ENCODE peak calls at places on chromosomes 3 and 15, in five cellular contexts. N is HCT116, Z is PC-3, S is Karpas-422, Q is PC-9. J is an unnamed sample.
A peak's percentile ranks its signal among the peaks of the same experiment; 100 is the strongest.

GRCh38 chr3:69406156-69406555 is 20.3 kb upstream of the FRMD4B start:
- DNase-seq in N (no peak), Z (no peak), S (no peak), Q (no peak), J (peak; percentile 30)

GRCh38 chr3:17905996-17906395 is 163.6 kb upstream of the TBC1D5 start:
- DNase-seq in N (no peak), Z (no peak), S (no peak), Q (no peak), J (no peak)

GRCh38 chr3:30344288-30344687 is 262.1 kb upstream of the TGFBR2 start:
- DNase-seq in N (no peak), Z (peak; percentile 96), S (no peak), Q (peak; percentile 58), J (no peak)

GRCh38 chr3:46538803-46539442 is 27.2 kb downstream of the LRRC2 start:
- DNase-seq in N (no peak), Z (peak; percentile 71), S (peak; percentile 96), Q (no peak), J (peak; percentile 94)

GRCh38 chr3:39203862-39204261 is 11.5 kb upstream of the XIRP1 start:
- DNase-seq in N (no peak), Z (no peak), S (peak; percentile 55), Q (no peak), J (no peak)

GRCh38 chr3:49007771-49008528 is 759 bp downstream of the WDR6 start:
- DNase-seq in N (peak; percentile 72), Z (peak; percentile 90), S (peak; percentile 97), Q (peak; percentile 63), J (peak; percentile 92)

GRCh38 chr15:49088996-49089395 is 42.8 kb upstream of the SECISBP2L start:
- DNase-seq in N (no peak), Z (no peak), S (no peak), Q (no peak), J (no peak)

GRCh38 chr3:23712656-23713559 is 92.8 kb upstream of the UBE2E1 start:
- DNase-seq in N (no peak), Z (peak; percentile 82), S (no peak), Q (peak; percentile 78), J (peak; percentile 85)

GRCh38 chr15:88089019-88089603 is 167.4 kb downstream of the NTRK3 start:
- DNase-seq in N (no peak), Z (peak; percentile 4), S (no peak), Q (no peak), J (peak; percentile 12)

GRCh38 chr3:12782172-12782815 is 14.2 kb upstream of the CAND2 start:
- DNase-seq in N (no peak), Z (no peak), S (no peak), Q (no peak), J (no peak)

GRCh38 chr3:59451041-59451763 is 401.4 kb upstream of the CFAP20DC start:
- DNase-seq in N (no peak), Z (no peak), S (no peak), Q (no peak), J (no peak)

GRCh38 chr3:49017978-49018706 is at the start of gene DALRD3:
- DNase-seq in N (peak; percentile 79), Z (peak; percentile 78), S (peak; percentile 94), Q (peak; percentile 44), J (peak; percentile 88)

GRCh38 chr15:77540346-77541060 is 92.2 kb downstream of the LINGO1 start:
- DNase-seq in N (no peak), Z (no peak), S (no peak), Q (no peak), J (no peak)

GRCh38 chr3:197028711-197029510 is 706 bp downstream of the MELTF start:
- DNase-seq in N (no peak), Z (peak; percentile 36), S (peak; percentile 53), Q (no peak), J (peak; percentile 41)

GRCh38 chr15:94670436-94671034 is 439.2 kb downstream of the MCTP2 start:
- DNase-seq in N (peak; percentile 15), Z (peak; percentile 60), S (peak; percentile 66), Q (no peak), J (peak; percentile 60)

GRCh38 chr3:156010829-156011228 is 109.5 kb upstream of the KCNAB1 start:
- DNase-seq in N (peak; percentile 12), Z (peak; percentile 36), S (peak; percentile 46), Q (no peak), J (no peak)

GRCh38 chr3:186452517-186452916 is 90.5 kb upstream of the DGKG start:
- DNase-seq in N (peak; percentile 21), Z (peak; percentile 95), S (no peak), Q (peak; percentile 73), J (peak; percentile 90)

GRCh38 chr3:99716463-99716995 is 78.1 kb downstream of the COL8A1 start:
- DNase-seq in N (no peak), Z (no peak), S (no peak), Q (no peak), J (no peak)

GRCh38 chr3:167967257-167968010 is 128.3 kb downstream of the GOLIM4 start:
- DNase-seq in N (no peak), Z (peak; percentile 8), S (no peak), Q (no peak), J (no peak)

GRCh38 chr3:58203541-58203940 is 7.2 kb downstream of the DNASE1L3 start:
- DNase-seq in N (no peak), Z (no peak), S (no peak), Q (no peak), J (no peak)

GRCh38 chr3:46729038-46729437 is 11.4 kb upstream of the PRSS50 start:
- DNase-seq in N (no peak), Z (no peak), S (no peak), Q (no peak), J (no peak)

GRCh38 chr3:64152100-64152499 is 73.2 kb downstream of the PRICKLE2 start:
- DNase-seq in N (no peak), Z (peak; percentile 18), S (no peak), Q (no peak), J (peak; percentile 78)

GRCh38 chr15:31752363-31752762 is 278.0 kb upstream of the CHRNA7 start:
- DNase-seq in N (no peak), Z (peak; percentile 64), S (no peak), Q (no peak), J (peak; percentile 54)

GRCh38 chr3:16790432-16791379 is 94.0 kb upstream of the PLCL2 start:
- DNase-seq in N (no peak), Z (no peak), S (no peak), Q (no peak), J (no peak)

GRCh38 chr3:16793321-16793720 is 91.4 kb upstream of the PLCL2 start:
- DNase-seq in N (no peak), Z (no peak), S (no peak), Q (no peak), J (no peak)

GRCh38 chr3:16789344-16790100 is 95.2 kb upstream of the PLCL2 start:
- DNase-seq in N (no peak), Z (no peak), S (no peak), Q (no peak), J (no peak)

GRCh38 chr3:16784958-16785357 is 99.8 kb upstream of the PLCL2 start:
- DNase-seq in N (no peak), Z (no peak), S (no peak), Q (no peak), J (no peak)

DNA sequence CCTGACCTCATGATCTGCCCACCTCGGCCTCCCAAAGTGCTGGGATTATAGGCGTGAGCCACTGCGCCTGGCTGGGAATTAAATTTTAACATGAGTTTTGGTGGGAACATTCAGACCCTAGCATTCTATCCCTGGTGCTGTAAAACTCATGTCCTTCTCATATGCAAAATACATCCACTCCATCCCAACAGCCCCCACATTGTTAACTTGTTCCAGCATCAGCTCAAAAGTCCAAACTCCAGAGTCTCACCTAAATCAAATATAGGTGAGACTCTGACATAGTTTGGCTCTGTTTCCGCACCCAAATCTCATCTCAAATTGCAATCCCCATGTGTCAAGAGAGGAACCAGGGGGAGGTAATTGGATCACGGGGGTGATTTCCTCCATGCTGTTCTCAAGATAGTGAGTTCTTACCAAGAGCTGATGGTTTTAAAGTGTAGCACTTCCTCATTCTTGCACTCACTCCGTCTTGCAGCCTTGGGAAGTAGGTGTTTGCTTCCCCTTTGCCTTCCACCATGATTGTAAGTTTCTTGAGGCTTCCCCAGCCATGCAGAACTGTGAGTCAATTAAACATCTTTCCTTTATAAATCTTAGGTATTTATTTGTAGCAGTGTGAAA is 96.2 kb upstream of the PLCL2 start:
- DNase-seq in N (no peak), Z (no peak), S (no peak), Q (no peak), J (no peak)
- H3K9me2 ChIP-seq in N (no peaks in the 10 kb centered on the region), Z (no peaks in the 10 kb centered on the region), S (no peaks in the 10 kb centered on the region), Q (no peaks in the 10 kb centered on the region), J (no peaks in the 10 kb centered on the region)

GRCh38 chr3:157438371-157438735 is 1.7 kb downstream of the PTX3 start:
- DNase-seq in N (no peak), Z (peak; percentile 21), S (no peak), Q (no peak), J (peak; percentile 28)
- H3K9me2 ChIP-seq in N (no peaks in the 10 kb centered on the region), Z (no peaks in the 10 kb centered on the region), S (no peaks in the 10 kb centered on the region), Q (no peaks in the 10 kb centered on the region), J (no peaks in the 10 kb centered on the region)

DNA sequence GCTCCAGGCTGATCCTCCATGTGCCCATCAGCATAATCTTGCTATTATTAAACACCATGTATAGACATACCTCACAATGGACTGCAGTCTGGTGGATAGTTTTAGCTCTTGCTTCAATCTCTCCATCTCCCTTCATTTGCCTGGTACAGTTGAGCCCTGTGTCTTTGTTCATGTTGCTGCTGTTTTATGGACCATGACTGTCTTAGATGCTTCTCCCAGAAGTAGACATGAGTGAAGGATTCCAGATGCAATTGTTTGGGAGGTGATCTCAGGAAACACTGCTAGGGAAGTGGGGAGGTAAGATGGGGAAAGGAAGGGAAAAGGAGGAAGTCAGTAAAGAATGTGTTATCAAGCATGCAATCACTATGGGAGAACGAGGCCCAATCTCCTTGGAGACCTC is 36.3 kb upstream of the CTNNB1 start:
- DNase-seq in N (no peak), Z (no peak), S (no peak), Q (no peak), J (no peak)
- H3K9me2 ChIP-seq in N (no peaks in the 10 kb centered on the region), Z (no peaks in the 10 kb centered on the region), S (no peaks in the 10 kb centered on the region), Q (no peaks in the 10 kb centered on the region), J (no peaks in the 10 kb centered on the region)

GRCh38 chr15:63800739-63801138 is 33.0 kb downstream of the HERC1 start:
- DNase-seq in N (no peak), Z (no peak), S (no peak), Q (no peak), J (no peak)

GRCh38 chr15:63800245-63800644 is 33.5 kb downstream of the HERC1 start:
- DNase-seq in N (no peak), Z (no peak), S (no peak), Q (no peak), J (no peak)

GRCh38 chr15:63797901-63798300 is 35.8 kb downstream of the HERC1 start:
- DNase-seq in N (no peak), Z (no peak), S (no peak), Q (no peak), J (no peak)

GRCh38 chr15:63794271-63794670 is 39.5 kb downstream of the HERC1 start:
- DNase-seq in N (no peak), Z (no peak), S (no peak), Q (no peak), J (no peak)

DNA sequence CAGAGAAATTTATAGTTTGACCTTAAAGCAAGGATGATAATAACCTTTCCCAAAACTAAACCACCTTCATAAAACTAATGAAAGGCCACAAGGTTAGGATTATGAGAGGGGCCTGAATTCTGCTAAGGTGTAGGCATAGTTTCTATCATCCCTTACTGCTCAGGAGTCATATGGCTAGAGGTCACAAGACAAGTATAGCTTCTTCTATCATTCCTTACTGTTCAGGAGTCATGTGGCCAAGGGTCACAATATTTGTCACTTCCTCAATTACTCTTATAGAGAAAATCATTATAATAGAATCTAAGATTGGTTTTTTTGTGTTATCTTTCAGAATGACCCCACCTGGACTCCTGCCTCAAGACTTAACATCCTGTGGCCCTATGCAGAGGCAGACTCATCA is 36.6 kb downstream of the HERC1 start:
- DNase-seq in N (no peak), Z (no peak), S (no peak), Q (no peak), J (no peak)
- H3K9me2 ChIP-seq in N (no peaks in the 10 kb centered on the region), Z (no peaks in the 10 kb centered on the region), S (no peaks in the 10 kb centered on the region), Q (no peaks in the 10 kb centered on the region), J (no peaks in the 10 kb centered on the region)